ENCODE peak calls at places on chromosome 11, in four cellular contexts. A is uterus, K is hepatocyte, M is transverse colon. O is an unnamed sample.

GRCh38 chr11:114110948-114111347 is 51.4 kb downstream of the ZBTB16 start:
- DNase-seq in K (no peak), A (peak; percentile 58), M (no peak), O (no peak)

GRCh38 chr11:29984544-29984943 is 32.3 kb downstream of the KCNA4 start:
- DNase-seq in K (no peak), A (no peak), M (no peak), O (no peak)

GRCh38 chr11:130025371-130025770 is 22.7 kb upstream of the PRDM10 start:
- DNase-seq in A (no peak), K (no peak), M (no peak), O (no peak)

GRCh38 chr11:73429121-73429740 is 53.0 kb downstream of the RELT start:
- DNase-seq in M (no peak), K (no peak), A (no peak), O (no peak)

GRCh38 chr11:46254135-46254491 is 23.3 kb upstream of the CREB3L1 start:
- DNase-seq in K (peak; percentile 63), M (peak; percentile 78), A (no peak), O (no peak)

GRCh38 chr11:68632802-68633201 is 51.5 kb upstream of the GAL start:
- DNase-seq in A (no peak), K (peak; percentile 78), M (peak; percentile 64), O (no peak)

GRCh38 chr11:88164320-88164719 is 10.9 kb downstream of the RAB38 start:
- DNase-seq in M (no peak), A (no peak), K (no peak), O (no peak)

GRCh38 chr11:73866586-73866996 is 10.1 kb downstream of the COA4 start:
- DNase-seq in A (peak; percentile 49), M (peak; percentile 21), K (peak; percentile 76), O (no peak)

GRCh38 chr11:9092846-9093778 is 1.7 kb upstream of the SCUBE2 start:
- DNase-seq in K (no peak), M (no peak), A (no peak), O (no peak)

GRCh38 chr11:132300283-132300682 is 929.9 kb downstream of the NTM start:
- DNase-seq in A (no peak), K (peak; percentile 18), M (no peak), O (no peak)
- TF ChIP-seq CTCF in A (no peak), K (peak; percentile 28), M (no peak), O (no peak)

DNA sequence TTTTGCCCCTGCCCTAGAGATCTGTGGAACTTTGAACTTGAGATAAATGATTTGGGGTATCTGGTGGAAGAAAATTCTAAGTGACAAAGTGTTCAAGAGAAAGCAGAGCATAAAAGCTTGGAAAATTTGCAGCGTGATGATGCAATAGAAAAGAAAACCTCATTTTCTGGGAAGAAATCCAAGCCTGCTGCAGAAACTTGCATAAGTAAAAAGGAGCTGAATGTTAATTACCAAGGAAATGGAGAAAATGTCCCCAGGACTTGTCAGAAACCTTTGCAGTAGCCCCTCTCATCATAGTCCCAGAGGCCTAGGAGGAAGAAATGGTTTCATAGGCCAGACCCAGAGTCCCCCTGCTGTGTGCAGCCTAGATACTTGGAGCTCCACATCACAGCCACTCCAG is 686.9 kb downstream of the FAM181B start:
- DNase-seq in K (peak; percentile 13), A (no peak), M (no peak), O (no peak)
- H3K27ac ChIP-seq in K (no peak overlapping the region), A (no peak overlapping the region), M (no peak overlapping the region), O (no peak overlapping the region)

GRCh38 chr11:27528711-27529110 is 22.1 kb upstream of the LIN7C start:
- DNase-seq in K (no peak), M (no peak), A (no peak), O (no peak)
- TF ChIP-seq CTCF in K (no peak), M (no peak), A (no peak), O (no peak)

GRCh38 chr11:105367129-105367528 is 227.6 kb upstream of the CARD18 start:
- DNase-seq in K (no peak), M (no peak), A (no peak), O (no peak)
- H3K27ac ChIP-seq in K (no peak overlapping the region), M (no peak overlapping the region), A (no peak overlapping the region), O (no peak overlapping the region)

GRCh38 chr11:104130161-104130560 is 33.8 kb downstream of the PDGFD start:
- DNase-seq in M (no peak), A (no peak), K (no peak), O (no peak)
- TF ChIP-seq CTCF in M (no peak), A (no peak), K (no peak), O (no peak)